ENCODE peak calls at places on chromosomes 3 and 15, in seven cellular contexts. H is Panc1; R is astrocyte; S is PC-3; M is stomach; B is CD8-positive, alpha-beta T cell; P is hepatocyte. G is an unnamed sample.
A peak's percentile ranks its signal among the peaks of the same experiment; 100 is the strongest.

GRCh38 chr15:40939909-40940801 is 11.0 kb downstream of the DLL4 start:
- DNase-seq in H (no peak), R (no peak), S (no peak), M (no peak), B (no peak), P (no peak), G (no peak)

GRCh38 chr3:181719298-181719859 is 7.7 kb downstream of the SOX2 start:
- DNase-seq in H (no peak), R (peak; percentile 36), S (no peak), M (peak; percentile 52), B (no peak), P (no peak), G (peak; percentile 34)

GRCh38 chr3:193510154-193510553 is 44.5 kb downstream of the ATP13A4 start:
- DNase-seq in H (no peak), R (no peak), S (no peak), M (no peak), B (no peak), P (no peak), G (no peak)

GRCh38 chr15:26773485-26773877 is 615 bp upstream of the GABRB3 start:
- DNase-seq in H (no peak), R (no peak), S (no peak), M (no peak), B (no peak), P (peak; percentile 10), G (no peak)

GRCh38 chr3:102090646-102091045 is 241.3 kb downstream of the NFKBIZ start:
- DNase-seq in H (no peak), R (peak; percentile 50), S (peak; percentile 41), M (no peak), B (no peak), P (no peak), G (no peak)

GRCh38 chr3:54870423-54870822 is 57.4 kb downstream of the LRTM1 start:
- DNase-seq in H (no peak), R (peak; percentile 97), S (peak; percentile 85), M (no peak), B (no peak), P (peak; percentile 74), G (peak; percentile 70)

GRCh38 chr15:42705336-42705735 is 31.6 kb downstream of the CDAN1 start:
- DNase-seq in H (no peak), R (no peak), S (no peak), M (no peak), B (no peak), P (no peak), G (no peak)

GRCh38 chr15:85689729-85690128 is 105.0 kb downstream of the KLHL25 start:
- DNase-seq in H (no peak), R (peak; percentile 64), S (no peak), M (peak; percentile 54), B (peak; percentile 54), P (peak; percentile 58), G (peak; percentile 17)

GRCh38 chr3:53846134-53846850 is at the start of the genes CHDH and IL17RB:
- DNase-seq in H (no peak), R (no peak), S (peak; percentile 65), M (peak; percentile 89), B (no peak), P (peak; percentile 87), G (no peak)

DNA sequence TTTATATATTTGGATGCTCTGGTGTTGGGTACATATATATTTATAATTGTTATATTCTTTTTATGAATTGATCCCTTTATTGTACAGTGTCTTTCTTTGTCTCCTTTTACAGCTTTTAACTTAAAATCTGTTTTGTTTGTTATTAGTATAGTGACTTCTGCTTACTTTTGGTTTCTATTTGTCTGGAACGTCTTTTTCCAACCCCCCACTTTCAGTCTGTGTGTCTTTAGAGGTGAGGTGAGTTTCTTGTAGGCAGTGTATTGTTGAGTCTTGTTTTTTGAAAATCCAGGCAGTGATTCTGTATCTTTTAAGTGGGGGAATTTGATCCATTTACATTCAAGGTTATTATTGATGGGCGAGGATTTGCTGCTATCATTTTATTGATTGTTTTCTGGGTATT is 62.0 kb downstream of the AP4E1 start:
- DNase-seq in H (no peak), R (no peak), S (no peak), M (no peak), B (no peak), P (no peak), G (no peak)
- H3K4me3 ChIP-seq in H (no peak overlapping the region), R (no peak overlapping the region), S (no peak overlapping the region), M (no peak overlapping the region), B (no peak overlapping the region), P (no peak overlapping the region), G (no peak overlapping the region)

DNA sequence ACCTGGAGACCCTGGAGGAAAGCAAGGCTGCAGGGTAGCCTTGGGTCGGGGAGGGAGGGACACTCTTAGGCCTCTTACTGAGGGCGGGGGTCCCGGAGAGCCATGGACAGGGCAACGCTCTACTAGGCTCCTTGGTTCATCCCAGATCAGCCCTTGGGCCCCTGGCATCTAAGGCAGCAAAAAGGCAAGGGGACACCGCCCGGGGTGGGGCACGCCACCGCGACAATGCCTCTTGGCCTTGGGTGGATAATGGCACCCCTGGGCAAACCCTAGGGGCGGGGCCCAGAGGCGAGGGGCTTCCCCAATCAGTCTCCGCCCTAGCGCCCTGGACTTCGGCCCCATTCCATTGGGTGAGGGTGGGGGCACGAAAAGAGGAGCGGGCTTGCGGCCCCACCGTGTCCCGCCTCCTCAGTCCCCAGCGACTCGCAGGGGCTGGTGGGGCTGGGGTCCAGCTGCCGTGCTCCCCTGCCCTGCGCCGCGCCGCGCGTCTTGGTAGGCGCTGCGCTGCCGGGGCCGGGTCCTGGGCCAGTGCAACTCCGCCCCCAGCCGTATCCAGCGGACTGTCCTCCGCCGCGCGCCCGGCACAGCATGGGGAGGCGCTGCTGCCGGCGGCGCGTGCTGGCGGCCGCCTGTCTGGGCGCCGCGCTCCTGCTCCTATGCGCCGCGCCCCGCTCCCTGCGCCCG is at the start of gene CHST13:
- DNase-seq in H (no peak), R (peak; percentile 39), S (peak; percentile 19), M (peak; percentile 46), B (no peak), P (peak; percentile 86), G (peak; percentile 11)
- TF ChIP-seq CTCF in H (peak; percentile 49), R (no peak), S (no peak), M (no peak), B (no peak), P (no peak), G (no peak)

GRCh38 chr3:57257678-57258077 is 30.1 kb downstream of the APPL1 start:
- DNase-seq in H (no peak), R (no peak), S (peak; percentile 9), M (no peak), B (no peak), P (no peak), G (peak; percentile 54)

GRCh38 chr3:57256844-57257243 is 29.3 kb downstream of the APPL1 start:
- DNase-seq in H (no peak), R (no peak), S (no peak), M (no peak), B (no peak), P (no peak), G (no peak)

GRCh38 chr3:57252404-57252803 is 24.9 kb downstream of the APPL1 start:
- DNase-seq in H (no peak), R (no peak), S (no peak), M (no peak), B (no peak), P (no peak), G (no peak)
- H3K27me3 ChIP-seq in H (no peaks in the 10 kb centered on the region), R (no peaks in the 10 kb centered on the region), S (no peaks in the 10 kb centered on the region), M (no peaks in the 10 kb centered on the region), B (no peaks in the 10 kb centered on the region), P (no peaks in the 10 kb centered on the region), G (no peaks in the 10 kb centered on the region)

DNA sequence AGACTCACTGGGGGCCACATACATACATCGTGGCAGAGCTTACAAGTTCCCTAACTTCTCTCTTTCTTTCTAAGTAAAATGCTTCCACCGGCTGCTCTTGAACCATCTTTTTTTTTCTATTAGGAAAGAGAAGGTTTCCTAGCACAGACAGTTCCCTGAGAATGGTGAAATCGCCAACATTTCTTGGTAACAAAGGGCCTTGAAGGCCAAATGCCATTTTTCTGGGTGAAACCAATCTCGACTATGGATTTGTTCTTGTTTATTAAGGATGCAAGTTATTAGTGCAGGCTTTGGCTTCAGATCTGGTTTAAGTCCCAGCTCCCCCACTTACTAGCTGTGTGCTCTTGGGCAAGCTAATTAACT is 3.0 kb downstream of the LMCD1 start:
- DNase-seq in H (no peak), R (no peak), S (no peak), M (no peak), B (no peak), P (no peak), G (no peak)
- H3K4me3 ChIP-seq in H (peak overlapping the region; percentile 53), R (no peak overlapping the region), S (no peak overlapping the region), M (peak overlapping the region; percentile 32), B (no peak overlapping the region), P (peak overlapping the region; percentile 0), G (no peak overlapping the region)

DNA sequence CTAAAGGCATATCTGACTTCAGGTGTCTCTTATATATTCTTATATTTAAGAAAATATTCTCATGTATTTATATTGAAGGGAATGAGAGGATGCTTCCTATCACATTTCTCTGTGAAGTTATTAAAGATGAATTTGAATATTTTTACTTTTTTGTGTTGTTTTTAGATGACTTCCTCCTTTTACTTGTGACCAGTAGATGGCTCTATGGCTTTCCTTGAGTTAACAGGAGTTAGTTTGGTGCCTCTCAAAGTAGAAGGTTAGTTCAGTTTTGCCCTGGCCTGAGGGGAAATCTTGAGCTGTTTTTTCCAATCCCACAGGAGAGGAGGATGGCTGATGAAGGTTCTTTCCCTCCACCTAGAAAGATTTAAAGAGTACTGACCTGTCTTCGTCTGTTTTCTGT is 80.7 kb downstream of the SQOR start:
- DNase-seq in H (no peak), R (no peak), S (peak; percentile 30), M (no peak), B (no peak), P (peak; percentile 26), G (peak; percentile 20)
- TF ChIP-seq CTCF in H (peak; percentile 30), R (no peak), S (peak; percentile 36), M (no peak), B (no peak), P (peak; percentile 59), G (peak; percentile 22)

GRCh38 chr3:107612581-107613182 is 89.9 kb downstream of the BBX start:
- DNase-seq in H (no peak), R (no peak), S (no peak), M (no peak), B (no peak), P (no peak), G (peak; percentile 16)
- H3K27me3 ChIP-seq in H (no peaks in the 10 kb centered on the region), R (no peaks in the 10 kb centered on the region), S (no peaks in the 10 kb centered on the region), M (no peaks in the 10 kb centered on the region), B (no peaks in the 10 kb centered on the region), P (no peaks in the 10 kb centered on the region), G (no peaks in the 10 kb centered on the region)

GRCh38 chr3:186241910-186242821 is 119.9 kb downstream of the DGKG start:
- DNase-seq in H (no peak), R (peak; percentile 60), S (peak; percentile 66), M (peak; percentile 76), B (no peak), P (peak; percentile 84), G (peak; percentile 63)
- H3K4me3 ChIP-seq in H (peak overlapping the region; percentile 15), R (peak overlapping the region; percentile 41), S (no peak overlapping the region), M (peak overlapping the region; percentile 17), B (no peak overlapping the region), P (no peak overlapping the region), G (no peak overlapping the region)

DNA sequence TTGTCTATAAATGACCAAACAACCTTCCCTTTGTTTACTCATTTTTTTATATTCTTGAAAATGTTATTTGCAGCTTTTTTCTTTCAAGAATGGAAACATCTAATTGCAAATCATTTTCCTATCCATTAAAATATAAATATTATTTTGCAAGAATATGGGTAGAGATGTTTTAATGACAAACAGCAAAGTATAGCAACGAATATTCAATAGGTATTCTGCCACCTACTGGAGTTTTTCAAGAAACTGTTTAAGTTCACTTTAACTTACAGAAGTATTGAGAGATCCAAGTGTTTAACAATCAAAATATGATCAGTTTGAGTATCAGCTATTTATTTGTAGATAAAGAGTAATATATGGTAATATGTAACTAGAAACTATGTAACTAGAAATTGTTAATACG is 6.9 kb upstream of the EOGT start:
- DNase-seq in H (no peak), R (no peak), S (peak; percentile 6), M (no peak), B (no peak), P (no peak), G (peak; percentile 18)
- TF ChIP-seq CTCF in H (peak; percentile 24), R (no peak), S (peak; percentile 54), M (no peak), B (peak; percentile 39), P (peak; percentile 41), G (peak; percentile 13)